ENCODE peak calls at places on chromosomes 2 and 18, in six cellular contexts. A is uterus, D is transverse colon, R is ovary, F is H54, X is IMR-90. T is an unnamed sample.
A peak's percentile ranks its signal among the peaks of the same experiment; 100 is the strongest.

GRCh38 chr2:133636287-133636686 is 68.0 kb upstream of the NCKAP5 start:
- DNase-seq in A (no peak), D (no peak), R (no peak), F (no peak), X (no peak), T (no peak)

GRCh38 chr2:163664610-163665009 is 71.2 kb downstream of the FIGN start:
- DNase-seq in A (no peak), D (no peak), R (no peak), F (no peak), X (peak; percentile 83), T (no peak)

GRCh38 chr2:225052703-225053102 is 10.4 kb upstream of the DOCK10 start:
- DNase-seq in A (no peak), D (no peak), R (no peak), F (no peak), X (peak; percentile 39), T (no peak)

GRCh38 chr2:241135737-241136136 is 13.5 kb downstream of the PASK start:
- DNase-seq in A (no peak), D (peak; percentile 82), R (no peak), F (no peak), X (no peak), T (peak; percentile 48)

GRCh38 chr2:225328192-225328591 is 71.3 kb upstream of the NYAP2 start:
- DNase-seq in A (no peak), D (no peak), R (no peak), F (no peak), X (peak; percentile 57), T (no peak)

GRCh38 chr2:72630767-72631166 is 195.1 kb downstream of the EXOC6B start:
- DNase-seq in A (no peak), D (no peak), R (no peak), F (no peak), X (peak; percentile 49), T (no peak)

GRCh38 chr2:72750977-72751639 is 74.7 kb downstream of the EXOC6B start:
- DNase-seq in A (no peak), D (no peak), R (no peak), F (no peak), X (no peak), T (no peak)

GRCh38 chr2:9219027-9219445 is 12.4 kb downstream of the ASAP2 start:
- DNase-seq in A (no peak), D (no peak), R (no peak), F (no peak), X (peak; percentile 40), T (no peak)

GRCh38 chr2:227479865-227480475 is 8.0 kb downstream of the AGFG1 start:
- DNase-seq in A (no peak), D (no peak), R (no peak), F (no peak), X (peak; percentile 58), T (no peak)

GRCh38 chr18:57542126-57542525 is 44.4 kb downstream of the FECH start:
- DNase-seq in A (no peak), D (no peak), R (no peak), F (peak; percentile 6), X (peak; percentile 86), T (no peak)

GRCh38 chr18:26082475-26082874 is 7.9 kb downstream of the SS18 start:
- DNase-seq in A (no peak), D (no peak), R (no peak), F (no peak), X (peak; percentile 65), T (no peak)

GRCh38 chr2:146295080-146295670 is 1549.7 kb upstream of the ACVR2A start:
- DNase-seq in A (no peak), D (no peak), R (no peak), F (no peak), X (no peak), T (no peak)

GRCh38 chr2:133975135-133975534 is 278.7 kb upstream of the MGAT5 start:
- DNase-seq in A (no peak), D (no peak), R (no peak), F (no peak), X (no peak), T (no peak)

GRCh38 chr2:175004980-175005832 is at the start of gene CHN1:
- DNase-seq in A (peak; percentile 70), D (peak; percentile 60), R (peak; percentile 83), F (peak; percentile 69), X (peak; percentile 69), T (peak; percentile 91)

GRCh38 chr2:119841550-119841949 is 81.8 kb downstream of the PTPN4 start:
- DNase-seq in A (no peak), D (no peak), R (no peak), F (no peak), X (peak; percentile 59), T (no peak)

GRCh38 chr2:116810071-116810470 is 1004.4 kb upstream of the DDX18 start:
- DNase-seq in A (no peak), D (peak; percentile 33), R (no peak), F (no peak), X (no peak), T (no peak)

GRCh38 chr2:192082121-192082520 is 112.6 kb downstream of the TMEFF2 start:
- DNase-seq in A (no peak), D (no peak), R (no peak), F (no peak), X (no peak), T (no peak)
- TF ChIP-seq POLR2A in A (no peak), D (no peak), R (no peak), F (no peak), X (no peak), T (no peak)

DNA sequence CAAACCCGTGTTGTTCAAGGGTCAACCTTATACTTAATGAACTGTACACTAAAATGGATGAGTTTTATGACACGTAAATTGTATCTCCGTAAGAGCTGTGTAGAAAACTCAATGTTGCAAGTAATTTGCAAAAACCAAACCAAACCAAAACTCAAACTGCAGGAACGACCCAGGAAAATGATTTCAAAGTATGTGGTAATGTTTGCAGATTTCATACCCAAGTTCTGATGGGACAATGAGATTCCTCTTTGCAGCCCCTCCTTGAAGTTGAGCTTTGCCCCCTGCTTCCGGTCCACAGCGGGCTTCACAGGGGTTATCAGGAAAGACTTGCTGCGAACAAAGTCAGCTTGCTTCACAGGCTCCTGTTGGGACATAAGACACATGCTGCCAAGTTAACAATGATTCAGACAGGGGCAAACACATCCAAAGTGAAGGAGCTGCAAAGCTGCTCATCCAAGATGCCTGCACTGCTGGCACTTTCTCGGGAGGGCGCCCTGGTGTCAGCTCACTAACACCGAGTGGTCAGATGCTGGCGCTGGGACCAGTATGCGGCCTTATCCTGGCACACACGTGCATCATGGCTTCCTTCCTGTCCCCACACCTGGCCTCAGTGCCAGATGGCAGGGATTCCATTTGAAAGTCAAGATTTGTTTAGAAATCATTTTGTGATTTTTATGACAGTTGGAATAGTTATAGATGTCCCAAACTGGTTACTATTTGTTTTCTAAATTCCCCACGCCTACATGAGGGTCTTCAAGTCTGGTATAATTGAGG is 65.2 kb upstream of the MGAT4A start:
- DNase-seq in A (peak; percentile 35), D (no peak), R (no peak), F (no peak), X (no peak), T (no peak)
- TF ChIP-seq POLR2A in A (no peak), D (no peak), R (no peak), F (no peak), X (no peak), T (no peak)

DNA sequence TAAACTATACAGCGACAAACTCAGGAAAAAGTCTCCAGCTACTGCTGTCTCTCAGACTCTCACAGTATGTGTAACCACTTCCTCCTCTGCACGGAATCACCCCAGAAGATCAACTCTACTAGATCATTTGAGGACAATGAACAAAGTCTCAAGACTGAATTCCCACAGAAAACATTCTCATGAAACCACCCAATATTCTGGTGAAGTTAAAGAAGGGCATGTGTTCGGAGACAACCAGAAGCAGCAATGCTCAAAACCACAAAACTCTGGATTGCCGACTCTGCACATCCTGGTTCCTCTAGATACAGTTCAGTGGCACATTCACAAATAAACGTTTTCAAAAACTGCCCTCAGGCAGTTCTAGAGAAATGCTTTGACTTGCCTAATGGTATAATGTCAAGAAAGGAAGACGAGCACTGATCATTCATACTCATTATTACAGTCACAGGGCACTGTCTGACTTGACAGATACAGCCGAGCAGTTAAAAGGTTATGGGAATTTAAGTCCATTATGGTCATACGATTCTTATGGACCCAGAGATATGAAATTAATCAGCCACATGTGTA is 91.9 kb upstream of the STK17B start:
- DNase-seq in A (no peak), D (peak; percentile 9), R (no peak), F (no peak), X (peak; percentile 64), T (no peak)
- TF ChIP-seq POLR2A in A (no peak), D (peak; percentile 23), R (no peak), F (no peak), X (no peak), T (no peak)

DNA sequence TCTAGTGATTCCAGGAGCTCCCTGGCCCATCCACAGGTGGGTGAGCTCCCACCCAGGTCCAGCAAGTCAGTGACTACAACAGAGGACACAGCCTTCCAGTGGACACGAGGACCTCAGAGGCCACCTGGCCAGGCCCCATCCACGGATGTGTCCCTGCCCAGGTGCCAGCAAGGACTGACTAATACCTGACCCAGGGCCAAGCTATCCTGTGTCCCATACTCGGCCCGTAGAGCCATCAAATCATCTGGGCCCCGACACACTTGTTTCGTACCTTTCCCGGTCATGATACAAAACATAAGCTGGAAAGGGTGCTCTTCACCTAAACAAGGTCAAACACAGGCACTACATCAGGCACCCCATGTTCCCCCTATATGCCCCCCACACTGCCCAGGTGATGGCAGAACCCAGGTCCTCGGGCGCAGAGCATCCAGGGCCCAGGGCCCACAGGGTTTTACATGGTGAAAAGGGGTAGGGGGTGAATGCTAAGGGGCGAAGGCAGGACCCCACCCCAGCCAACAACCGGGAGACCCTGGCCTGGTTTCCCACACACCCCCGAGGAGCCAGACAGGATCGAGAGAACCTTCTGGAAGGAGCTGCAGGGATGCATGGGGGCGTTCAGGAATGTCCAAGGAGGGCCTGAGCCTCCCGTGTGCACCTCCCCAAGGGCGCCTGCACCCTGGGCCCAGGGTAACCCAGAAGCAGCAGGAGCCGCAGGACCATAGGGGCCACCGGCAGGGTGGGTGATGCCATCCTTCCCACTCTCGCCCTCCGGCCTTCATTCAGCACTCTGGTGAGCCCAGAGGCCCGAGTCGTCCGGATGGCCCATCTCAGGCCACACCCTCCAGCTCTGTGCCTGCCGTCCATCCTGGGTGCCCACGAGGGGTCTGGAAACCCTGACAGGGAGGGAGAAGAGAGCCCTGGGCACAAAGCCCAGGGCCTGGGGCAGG is 94.3 kb downstream of the HDAC4 start:
- DNase-seq in A (peak; percentile 16), D (peak; percentile 7), R (peak; percentile 15), F (no peak), X (no peak), T (peak; percentile 77)
- TF ChIP-seq POLR2A in A (no peak), D (no peak), R (no peak), F (no peak), X (no peak), T (no peak)

DNA sequence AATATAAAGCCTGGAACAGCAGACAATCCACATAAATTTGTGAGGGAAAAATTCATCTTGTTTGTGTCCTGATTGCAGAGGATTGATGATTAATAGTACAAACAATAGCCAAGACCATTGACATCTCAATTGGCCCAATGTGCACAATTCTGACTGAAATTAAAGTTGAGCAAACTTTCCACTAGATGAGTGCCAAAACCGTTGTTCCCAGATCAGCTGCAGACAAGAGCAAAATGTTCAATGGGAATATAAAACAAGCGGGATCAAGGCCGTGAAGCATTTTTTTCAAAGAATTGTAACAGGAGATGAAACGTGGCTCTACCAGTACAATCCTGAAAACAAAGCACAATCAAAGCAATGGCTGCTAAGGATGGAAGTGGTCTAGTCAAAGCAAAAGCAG is 56.0 kb upstream of the KIF5C start:
- DNase-seq in A (no peak), D (no peak), R (no peak), F (no peak), X (no peak), T (no peak)
- TF ChIP-seq POLR2A in A (no peak), D (no peak), R (no peak), F (no peak), X (no peak), T (no peak)

T was measured in sigmoid colon.